ENCODE peak calls at places on chromosomes 2 and 18, in six cellular contexts. G is IMR-90, R is H9, J is H1, Q is neuronal stem cell, B is trophoblast cell. O is an unnamed sample.

GRCh38 chr2:28821295-28821958 is 10.8 kb downstream of the SPDYA start:
- DNase-seq in G (peak; percentile 65), R (peak; percentile 70), J (peak; percentile 80), Q (peak; percentile 47), B (peak; percentile 83), O (peak; percentile 67)

GRCh38 chr18:51149605-51150429 is 47.7 kb downstream of the MEX3C start:
- DNase-seq in G (peak; percentile 62), R (no peak), J (no peak), Q (no peak), B (peak; percentile 87), O (peak; percentile 70)

GRCh38 chr2:241849616-241850543 is 8.8 kb downstream of the PDCD1 start:
- DNase-seq in G (no peak), R (peak; percentile 13), J (peak; percentile 42), Q (no peak), B (no peak), O (no peak)

GRCh38 chr2:232482301-232483238 is 5.1 kb downstream of the ECEL1 start:
- DNase-seq in G (no peak), R (peak; percentile 19), J (no peak), Q (no peak), B (no peak), O (no peak)

GRCh38 chr2:138827426-138828054 is 47.4 kb upstream of the NXPH2 start:
- DNase-seq in G (peak; percentile 68), R (peak; percentile 42), J (no peak), Q (peak; percentile 69), B (peak; percentile 81), O (peak; percentile 74)

GRCh38 chr2:128809880-128810279 is 491.2 kb upstream of the HS6ST1 start:
- DNase-seq in G (no peak), R (no peak), J (no peak), Q (no peak), B (peak; percentile 18), O (no peak)

GRCh38 chr2:159202568-159203071 is 83.9 kb downstream of the WDSUB1 start:
- DNase-seq in G (peak; percentile 100), R (no peak), J (no peak), Q (no peak), B (peak; percentile 77), O (peak; percentile 100)

GRCh38 chr2:157307021-157307420 is 18.6 kb downstream of the ERMN start:
- DNase-seq in G (peak; percentile 9), R (no peak), J (no peak), Q (no peak), B (no peak), O (peak; percentile 11)

GRCh38 chr2:70728128-70728527 is 39.9 kb downstream of the ADD2 start:
- DNase-seq in G (no peak), R (peak; percentile 58), J (peak; percentile 72), Q (no peak), B (no peak), O (no peak)

GRCh38 chr2:214731008-214731407 is 78.5 kb downstream of the BARD1 start:
- DNase-seq in G (no peak), R (no peak), J (no peak), Q (no peak), B (no peak), O (no peak)

GRCh38 chr2:7884338-7884737 is 797.5 kb upstream of the ID2 start:
- DNase-seq in G (no peak), R (no peak), J (no peak), Q (no peak), B (no peak), O (no peak)

GRCh38 chr2:95275601-95276243 is 1.5 kb downstream of the PROM2 start:
- DNase-seq in G (no peak), R (no peak), J (no peak), Q (no peak), B (no peak), O (no peak)

GRCh38 chr18:6269933-6270332 is 144.8 kb downstream of the L3MBTL4 start:
- DNase-seq in G (no peak), R (no peak), J (no peak), Q (no peak), B (no peak), O (no peak)

GRCh38 chr18:62662799-62663173 is 52.6 kb upstream of the PHLPP1 start:
- DNase-seq in G (no peak), R (no peak), J (no peak), Q (no peak), B (no peak), O (no peak)

GRCh38 chr18:29225351-29225750 is 1048.4 kb upstream of the CDH2 start:
- DNase-seq in G (peak; percentile 11), R (no peak), J (no peak), Q (no peak), B (no peak), O (no peak)

GRCh38 chr2:8583400-8584173 is 98.3 kb upstream of the ID2 start:
- DNase-seq in G (peak; percentile 19), R (peak; percentile 99), J (peak; percentile 100), Q (peak; percentile 40), B (peak; percentile 97), O (peak; percentile 83)

GRCh38 chr2:239357954-239358754 is 42.7 kb downstream of the HDAC4 start:
- DNase-seq in G (peak; percentile 12), R (no peak), J (no peak), Q (no peak), B (no peak), O (peak; percentile 11)

GRCh38 chr2:70552501-70553333 is 909 bp downstream of the TGFA start:
- DNase-seq in G (no peak), R (peak; percentile 38), J (peak; percentile 59), Q (peak; percentile 23), B (no peak), O (no peak)

GRCh38 chr2:239300871-239301742 is 99.7 kb downstream of the HDAC4 start:
- DNase-seq in G (no peak), R (no peak), J (no peak), Q (no peak), B (no peak), O (no peak)

GRCh38 chr18:55778731-55779460 is 190.9 kb upstream of the TCF4 start:
- DNase-seq in G (no peak), R (no peak), J (no peak), Q (no peak), B (no peak), O (peak; percentile 55)

GRCh38 chr2:31983762-31984467 is 26.9 kb downstream of the MEMO1 start:
- DNase-seq in G (peak; percentile 32), R (no peak), J (no peak), Q (no peak), B (no peak), O (no peak)

GRCh38 chr2:237774811-237775553 is 23.6 kb upstream of the RBM44 start:
- DNase-seq in G (peak; percentile 50), R (peak; percentile 70), J (peak; percentile 80), Q (peak; percentile 29), B (peak; percentile 77), O (peak; percentile 63)

GRCh38 chr2:2014251-2014761 is 270.0 kb upstream of the PXDN start:
- DNase-seq in G (no peak), R (no peak), J (no peak), Q (peak; percentile 62), B (no peak), O (no peak)

GRCh38 chr2:151809073-151809383 is 19.2 kb downstream of the ARL5A start:
- DNase-seq in G (no peak), R (no peak), J (no peak), Q (no peak), B (no peak), O (no peak)

GRCh38 chr2:20050712-20051517 is 513 bp downstream of the LAPTM4A start:
- DNase-seq in G (peak; percentile 65), R (peak; percentile 57), J (peak; percentile 54), Q (peak; percentile 42), B (peak; percentile 70), O (peak; percentile 83)

GRCh38 chr2:98727369-98727749 is 3.6 kb downstream of the MGAT4A start:
- DNase-seq in G (no peak), R (no peak), J (no peak), Q (no peak), B (no peak), O (no peak)

GRCh38 chr18:57438669-57439616 is 3.8 kb downstream of the ONECUT2 start:
- DNase-seq in G (no peak), R (no peak), J (no peak), Q (peak; percentile 27), B (no peak), O (no peak)

GRCh38 chr18:57440331-57441101 is 5.3 kb downstream of the ONECUT2 start:
- DNase-seq in G (no peak), R (peak; percentile 69), J (peak; percentile 72), Q (peak; percentile 29), B (no peak), O (no peak)

GRCh38 chr18:57437782-57438668 is 2.9 kb downstream of the ONECUT2 start:
- DNase-seq in G (peak; percentile 26), R (peak; percentile 92), J (peak; percentile 88), Q (peak; percentile 83), B (peak; percentile 7), O (no peak)

GRCh38 chr18:57439985-57440330 is 4.8 kb downstream of the ONECUT2 start:
- DNase-seq in G (no peak), R (no peak), J (no peak), Q (no peak), B (no peak), O (no peak)

DNA sequence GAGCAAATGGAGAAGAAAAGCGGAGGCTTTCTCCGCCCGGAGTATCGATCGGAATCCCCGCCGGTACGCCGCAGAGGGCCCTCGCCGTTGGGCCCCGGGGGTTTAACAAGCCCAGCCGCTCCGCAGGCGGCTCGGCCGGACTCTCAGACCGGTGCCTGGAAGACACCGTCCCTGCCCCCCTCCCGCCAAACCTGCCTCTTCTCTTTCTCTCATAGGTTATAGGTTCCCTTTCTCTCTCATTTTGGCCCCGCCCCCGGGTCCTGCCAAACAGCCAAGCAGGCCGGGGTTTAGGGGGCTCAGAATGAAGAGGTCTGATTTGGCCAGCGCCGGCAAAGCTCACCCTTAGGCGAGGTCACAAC is 4.4 kb downstream of the ONECUT2 start:
- DNase-seq in G (no peak), R (peak; percentile 80), J (peak; percentile 87), Q (peak; percentile 39), B (no peak), O (no peak)
- H3K14ac ChIP-seq in G (no peak overlapping the region), R (no peak overlapping the region), J (no peak overlapping the region), Q (no peak overlapping the region), B (no peak overlapping the region), O (no peak overlapping the region)

DNA sequence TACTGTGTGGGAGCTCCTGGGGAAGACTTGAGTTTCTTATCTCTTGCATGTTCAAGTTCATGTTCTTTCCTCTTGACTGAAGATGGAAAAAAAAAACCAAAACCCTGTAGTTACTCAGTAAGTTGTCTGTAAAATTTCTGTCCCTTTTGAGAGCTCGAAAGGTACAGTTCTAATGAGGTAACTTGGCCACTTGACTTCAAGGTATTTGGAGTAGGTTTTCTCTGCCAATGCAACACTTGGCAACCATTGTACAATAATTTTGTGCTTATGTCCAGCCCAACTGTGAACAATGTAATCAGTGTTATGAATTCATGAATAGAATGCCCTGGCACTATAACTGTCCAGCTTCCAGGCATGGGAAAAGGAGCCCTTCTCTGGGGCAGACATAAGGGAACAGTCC is 111.0 kb downstream of the LIPG start:
- DNase-seq in G (no peak), R (no peak), J (no peak), Q (no peak), B (no peak), O (no peak)
- H3K14ac ChIP-seq in G (no peak overlapping the region), R (no peak overlapping the region), J (no peak overlapping the region), Q (no peak overlapping the region), B (no peak overlapping the region), O (no peak overlapping the region)

GRCh38 chr2:86065512-86065911 is 40.2 kb downstream of the POLR1A start:
- DNase-seq in G (no peak), R (no peak), J (no peak), Q (no peak), B (no peak), O (no peak)
- H3K14ac ChIP-seq in G (no peak overlapping the region), R (no peak overlapping the region), J (no peak overlapping the region), Q (no peak overlapping the region), B (no peak overlapping the region), O (no peak overlapping the region)

GRCh38 chr18:57480724-57481123 is 45.5 kb downstream of the ONECUT2 start:
- DNase-seq in G (no peak), R (no peak), J (no peak), Q (no peak), B (no peak), O (no peak)
- H3K14ac ChIP-seq in G (no peak overlapping the region), R (no peak overlapping the region), J (no peak overlapping the region), Q (no peak overlapping the region), B (no peak overlapping the region), O (no peak overlapping the region)

GRCh38 chr2:4951368-4951767 is 740.8 kb upstream of the SOX11 start:
- DNase-seq in G (no peak), R (no peak), J (no peak), Q (no peak), B (no peak), O (no peak)
- H3K14ac ChIP-seq in G (no peak overlapping the region), R (no peak overlapping the region), J (no peak overlapping the region), Q (no peak overlapping the region), B (no peak overlapping the region), O (no peak overlapping the region)